ENCODE peak calls at places on chromosome 12, in six cellular contexts. Q, M, G, J, K and W are unnamed samples.

GRCh38 chr12:47766496-47767196 is 6.4 kb upstream of the SLC48A1 start:
- DNase-seq in M (no peak), J (no peak), G (no peak), K (no peak), Q (no peak), W (no peak)

GRCh38 chr12:118960161-118960560 is 21.2 kb upstream of the SRRM4 start:
- DNase-seq in M (no peak), Q (no peak), G (no peak), J (no peak), K (no peak), W (no peak)

GRCh38 chr12:64650762-64651161 is 40.5 kb downstream of the RASSF3 start:
- DNase-seq in M (no peak), K (no peak), J (no peak), Q (no peak), G (no peak), W (no peak)

GRCh38 chr12:72273499-72273837 is 1.3 kb downstream of the TRHDE start:
- DNase-seq in G (no peak), J (no peak), Q (no peak), M (no peak), K (no peak), W (no peak)

GRCh38 chr12:116142936-116143882 is 134.3 kb downstream of the MED13L start:
- DNase-seq in M (peak), K (peak), J (no peak), Q (no peak), G (no peak), W (no peak)

GRCh38 chr12:93441111-93441616 is 583 bp downstream of the UBE2N start:
- DNase-seq in Q (peak), K (peak), M (no peak), J (no peak), G (peak), W (no peak)

GRCh38 chr12:3704512-3705348 is 48.2 kb downstream of the CRACR2A start:
- DNase-seq in Q (no peak), M (no peak), J (no peak), K (peak), G (no peak), W (no peak)

GRCh38 chr12:57319678-57320469 is 68.9 kb upstream of the STAC3 start:
- DNase-seq in Q (no peak), G (no peak), M (peak), K (peak), J (no peak), W (no peak)

GRCh38 chr12:24954261-24954660 is 5.4 kb upstream of the BCAT1 start:
- DNase-seq in Q (no peak), J (no peak), M (no peak), K (no peak), G (no peak), W (no peak)

GRCh38 chr12:77239617-77240016 is 174.2 kb upstream of the E2F7 start:
- DNase-seq in G (no peak), J (no peak), Q (no peak), M (no peak), K (no peak), W (no peak)

GRCh38 chr12:4997939-4998338 is 45.7 kb upstream of the KCNA5 start:
- DNase-seq in Q (no peak), J (no peak), G (no peak), K (peak), M (peak), W (no peak)

GRCh38 chr12:77751939-77752338 is 78.8 kb upstream of the NAV3 start:
- DNase-seq in K (peak), G (no peak), J (no peak), M (no peak), Q (no peak), W (no peak)

GRCh38 chr12:14751987-14752386 is 51.3 kb downstream of the WBP11 start:
- DNase-seq in J (no peak), M (no peak), K (no peak), Q (no peak), G (no peak), W (no peak)